ENCODE peak calls at places on chromosomes 13 and 19, in eight cellular contexts. D, C, Z, B, W, V, Y and Q are unnamed samples.

GRCh38 chr13:21674271-21675009 is 3.6 kb downstream of the FGF9 start:
- DNase-seq in D (no peak), C (peak), Z (no peak), B (no peak), W (no peak), V (no peak), Y (peak), Q (no peak)

GRCh38 chr19:12665281-12665573 is 1.3 kb downstream of the MAN2B1 start:
- DNase-seq in D (no peak), C (peak), Z (no peak), B (no peak), W (peak), V (no peak), Y (peak), Q (peak)

GRCh38 chr13:86002921-86003488 is 203.8 kb upstream of the SLITRK6 start:
- DNase-seq in D (no peak), C (no peak), Z (no peak), B (no peak), W (no peak), V (no peak), Y (no peak), Q (no peak)

GRCh38 chr19:5032101-5032967 is 63.4 kb downstream of the KDM4B start:
- DNase-seq in D (no peak), C (no peak), Z (no peak), B (no peak), W (no peak), V (no peak), Y (no peak), Q (no peak)

GRCh38 chr13:44040070-44040753 is 160.5 kb downstream of the LACC1 start:
- DNase-seq in D (no peak), C (no peak), Z (peak), B (no peak), W (no peak), V (no peak), Y (no peak), Q (no peak)

GRCh38 chr19:34265221-34265650 is 10.9 kb downstream of the GARRE1 start:
- DNase-seq in D (no peak), C (no peak), Z (no peak), B (no peak), W (no peak), V (no peak), Y (peak), Q (no peak)

GRCh38 chr19:47157455-47158321 is 27.1 kb downstream of the SAE1 start:
- DNase-seq in D (no peak), C (no peak), Z (peak), B (no peak), W (no peak), V (no peak), Y (peak), Q (peak)

GRCh38 chr19:33335446-33335845 is 33.1 kb upstream of the CEBPA start:
- DNase-seq in D (no peak), C (no peak), Z (no peak), B (no peak), W (no peak), V (no peak), Y (no peak), Q (no peak)

GRCh38 chr13:109412232-109412935 is 374.0 kb downstream of the IRS2 start:
- DNase-seq in D (no peak), C (no peak), Z (peak), B (no peak), W (no peak), V (peak), Y (peak), Q (no peak)

GRCh38 chr19:6087074-6087506 is 23.2 kb downstream of the RFX2 start:
- DNase-seq in D (no peak), C (peak), Z (no peak), B (no peak), W (no peak), V (no peak), Y (no peak), Q (peak)

GRCh38 chr19:21593934-21594844 is 88.8 kb downstream of the ZNF429 start:
- DNase-seq in D (no peak), C (no peak), Z (no peak), B (no peak), W (peak), V (no peak), Y (no peak), Q (no peak)

GRCh38 chr13:48400820-48401219 is 12.1 kb downstream of the LPAR6 start:
- DNase-seq in D (peak), C (peak), Z (peak), B (no peak), W (no peak), V (no peak), Y (no peak), Q (peak)

GRCh38 chr19:43610493-43610892 is 1.4 kb upstream of the SRRM5 start:
- DNase-seq in D (no peak), C (no peak), Z (no peak), B (no peak), W (no peak), V (no peak), Y (no peak), Q (no peak)

GRCh38 chr19:33391631-33392249 is 18.2 kb downstream of the CEBPG start:
- DNase-seq in D (no peak), C (no peak), Z (no peak), B (no peak), W (no peak), V (no peak), Y (no peak), Q (no peak)

GRCh38 chr19:9910625-9911024 is 25.7 kb downstream of the OLFM2 start:
- DNase-seq in D (no peak), C (no peak), Z (no peak), B (no peak), W (no peak), V (no peak), Y (no peak), Q (no peak)

GRCh38 chr13:41960700-41961697 is at the start of gene VWA8:
- DNase-seq in D (no peak), C (peak), Z (peak), B (peak), W (peak), V (peak), Y (peak), Q (peak)

GRCh38 chr19:12858041-12858928 is 20.0 kb downstream of the MAST1 start:
- DNase-seq in D (no peak), C (no peak), Z (no peak), B (no peak), W (no peak), V (no peak), Y (no peak), Q (no peak)

GRCh38 chr19:42282810-42283247 is 13.8 kb downstream of the CIC start:
- DNase-seq in D (no peak), C (no peak), Z (no peak), B (no peak), W (no peak), V (no peak), Y (no peak), Q (peak)

GRCh38 chr13:112113355-112113754 is 46.4 kb downstream of the SOX1 start:
- DNase-seq in D (no peak), C (no peak), Z (no peak), B (no peak), W (no peak), V (no peak), Y (no peak), Q (no peak)

GRCh38 chr13:90839061-90839460 is 508.4 kb upstream of the MIR17HG start:
- DNase-seq in D (no peak), C (no peak), Z (peak), B (no peak), W (no peak), V (no peak), Y (no peak), Q (no peak)

GRCh38 chr13:41456768-41457588 is at the start of gene RGCC:
- DNase-seq in D (no peak), C (peak), Z (peak), B (peak), W (peak), V (no peak), Y (peak), Q (peak)

GRCh38 chr13:30303269-30303668 is 4.1 kb downstream of the KATNAL1 start:
- DNase-seq in D (no peak), C (no peak), Z (no peak), B (no peak), W (no peak), V (no peak), Y (no peak), Q (no peak)

GRCh38 chr19:17337675-17338439 is 504 bp downstream of the GTPBP3 start:
- DNase-seq in D (no peak), C (peak), Z (peak), B (no peak), W (no peak), V (no peak), Y (no peak), Q (peak)

GRCh38 chr13:51525567-51526165 is 58.6 kb upstream of the WDFY2 start:
- DNase-seq in D (no peak), C (no peak), Z (peak), B (no peak), W (no peak), V (no peak), Y (no peak), Q (no peak)

GRCh38 chr13:76016799-76017198 is 380.7 kb downstream of the LMO7 start:
- DNase-seq in D (no peak), C (peak), Z (peak), B (no peak), W (no peak), V (no peak), Y (no peak), Q (peak)

GRCh38 chr13:29435125-29435911 is 160.2 kb downstream of the SLC7A1 start:
- DNase-seq in D (peak), C (no peak), Z (peak), B (no peak), W (no peak), V (no peak), Y (no peak), Q (no peak)

GRCh38 chr13:48531416-48532145 is 1.3 kb downstream of the RCBTB2 start:
- DNase-seq in D (no peak), C (no peak), Z (no peak), B (no peak), W (no peak), V (no peak), Y (no peak), Q (peak)